ENCODE peak calls at places on chromosomes 4 and X, in seven cellular contexts. D is GM12865; M is nephron progenitor cell; A is uterus; S is fibroblast of mammary gland; W is CD8-positive, alpha-beta T cell; V is upper lobe of right lung. Z is an unnamed sample.

GRCh38 chr4:187666634-187667033 is 328.9 kb upstream of the ZFP42 start:
- DNase-seq in D (no peak), M (no peak), W (no peak), S (peak; percentile 33), V (no peak), A (no peak), Z (no peak)

GRCh38 chr4:138919094-138919936 is 96.3 kb upstream of the NOCT start:
- DNase-seq in W (no peak), S (peak; percentile 79), D (peak; percentile 25), A (peak; percentile 47), V (peak; percentile 84), M (peak; percentile 79), Z (peak; percentile 87)

GRCh38 chr4:180169394-180169793 is 2073.8 kb upstream of the TENM3 start:
- DNase-seq in V (no peak), M (no peak), D (no peak), S (no peak), A (no peak), W (no peak), Z (no peak)

GRCh38 chr4:184094532-184095192 is 123.0 kb downstream of the ENPP6 start:
- DNase-seq in S (no peak), M (no peak), W (no peak), V (no peak), A (no peak), D (no peak), Z (no peak)

GRCh38 chr4:79445371-79445781 is 37.3 kb upstream of the GK2 start:
- DNase-seq in V (no peak), M (peak; percentile 10), W (no peak), D (no peak), A (no peak), S (no peak), Z (no peak)

GRCh38 chr4:52641853-52642563 is 17.1 kb downstream of the USP46 start:
- DNase-seq in W (no peak), A (no peak), M (no peak), S (peak; percentile 76), D (peak; percentile 83), V (no peak), Z (no peak)

GRCh38 chr4:76306882-76307669 is 543 bp downstream of the STBD1 start:
- DNase-seq in S (peak; percentile 41), M (peak; percentile 65), D (no peak), W (no peak), A (peak; percentile 46), V (peak; percentile 81), Z (peak; percentile 47)

GRCh38 chr4:164807611-164808010 is 53.7 kb downstream of the SMIM31 start:
- DNase-seq in S (no peak), A (no peak), D (no peak), V (peak; percentile 71), M (no peak), W (no peak), Z (peak; percentile 11)

GRCh38 chrX:37830371-37830770 is 17.0 kb downstream of the DYNLT3 start:
- DNase-seq in W (no peak), S (no peak), V (no peak), D (no peak), M (no peak), A (no peak), Z (no peak)

GRCh38 chrX:37824491-37825224 is 22.7 kb downstream of the DYNLT3 start:
- DNase-seq in V (no peak), A (no peak), W (no peak), S (no peak), M (no peak), D (no peak), Z (no peak)

DNA sequence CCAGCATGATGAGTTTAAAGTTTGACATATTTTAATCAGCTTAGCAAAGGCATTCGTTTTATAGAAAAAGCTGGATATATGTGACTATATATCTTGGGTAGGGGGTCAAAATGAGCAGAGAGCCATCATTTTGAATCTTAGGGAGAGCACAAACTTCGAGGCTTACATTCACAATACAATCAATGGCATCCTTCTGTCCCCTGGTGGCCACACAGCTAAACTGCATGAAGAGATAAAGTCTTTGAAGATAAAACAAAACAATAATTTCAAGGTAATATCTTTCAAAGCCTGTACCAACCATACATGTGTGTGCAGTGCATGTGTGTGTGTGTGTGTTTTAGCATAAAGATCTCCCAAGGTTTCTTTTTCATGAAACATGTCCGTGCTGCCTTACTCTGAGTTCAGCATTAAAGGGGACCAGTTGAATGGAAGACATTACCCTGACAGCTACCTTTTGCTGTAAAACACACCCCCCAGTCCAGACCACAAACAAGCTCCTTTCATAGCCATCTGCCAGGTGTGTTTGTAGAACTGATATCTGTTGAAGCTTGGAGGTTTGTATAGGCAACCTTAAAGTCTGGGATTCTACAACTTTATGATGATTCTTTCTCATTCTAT is 22.0 kb downstream of the DYNLT3 start:
- DNase-seq in A (peak; percentile 22), V (no peak), M (peak; percentile 37), S (peak; percentile 42), D (peak; percentile 65), W (peak; percentile 25), Z (peak; percentile 28)
- TF ChIP-seq CTCF in A (peak; percentile 67), V (peak; percentile 79), M (peak; percentile 78), S (peak; percentile 96), D (peak; percentile 84), W (peak; percentile 57), Z (peak; percentile 72)

GRCh38 chr4:15542795-15543194 is 73.1 kb downstream of the CC2D2A start:
- DNase-seq in W (no peak), S (no peak), D (no peak), M (no peak), A (no peak), V (no peak), Z (no peak)
- TF ChIP-seq CTCF in W (no peak), S (no peak), D (no peak), M (no peak), A (no peak), V (no peak), Z (no peak)

GRCh38 chr4:112704991-112705845 is 68.3 kb downstream of the LARP7 start:
- DNase-seq in M (peak; percentile 72), S (peak; percentile 59), A (peak; percentile 53), D (no peak), V (peak; percentile 68), W (no peak), Z (peak; percentile 50)

GRCh38 chr4:112704322-112704721 is 67.4 kb downstream of the LARP7 start:
- DNase-seq in M (no peak), V (no peak), S (no peak), D (no peak), A (no peak), W (no peak), Z (no peak)

GRCh38 chr4:112702892-112703291 is 65.9 kb downstream of the LARP7 start:
- DNase-seq in W (no peak), D (no peak), A (no peak), S (peak; percentile 4), M (no peak), V (no peak), Z (no peak)

GRCh38 chr4:112706840-112707207 is 69.9 kb downstream of the LARP7 start:
- DNase-seq in D (no peak), W (no peak), S (no peak), V (no peak), M (no peak), A (no peak), Z (no peak)

DNA sequence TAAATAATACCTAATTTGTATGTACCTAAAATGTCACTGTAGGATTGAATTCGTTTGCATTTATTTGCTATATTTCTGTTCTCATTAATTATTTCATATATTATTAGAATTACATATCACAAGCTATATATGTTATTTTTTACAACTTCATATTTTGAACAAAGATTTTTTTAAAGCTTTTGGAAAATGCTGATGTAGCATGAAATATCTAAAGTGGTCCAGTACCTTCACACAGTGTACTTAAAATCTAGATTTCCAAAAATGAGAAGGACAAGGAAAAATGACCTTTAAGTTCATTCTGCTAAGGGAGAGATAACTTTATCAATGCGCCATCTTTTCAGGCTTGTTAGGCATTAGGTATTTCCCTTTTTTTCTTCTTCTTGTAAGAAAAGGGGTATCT is 71.8 kb downstream of the LARP7 start:
- DNase-seq in V (no peak), M (no peak), S (no peak), D (no peak), W (no peak), A (no peak), Z (no peak)
- TF ChIP-seq CTCF in V (no peak), M (no peak), S (no peak), D (no peak), W (no peak), A (no peak), Z (no peak)

GRCh38 chr4:151143162-151143561 is 43.7 kb downstream of the RPS3A start:
- DNase-seq in D (no peak), A (no peak), S (peak; percentile 51), W (no peak), V (no peak), M (no peak), Z (no peak)

GRCh38 chr4:151144329-151145072 is 45.1 kb downstream of the RPS3A start:
- DNase-seq in D (no peak), S (no peak), A (no peak), V (no peak), W (no peak), M (no peak), Z (no peak)

GRCh38 chr4:151142758-151143157 is 43.3 kb downstream of the RPS3A start:
- DNase-seq in A (no peak), V (no peak), D (no peak), W (no peak), S (no peak), M (no peak), Z (no peak)

GRCh38 chr4:151139814-151140213 is 40.4 kb downstream of the RPS3A start:
- DNase-seq in S (no peak), A (no peak), V (no peak), M (no peak), D (no peak), W (no peak), Z (no peak)
- TF ChIP-seq CTCF in S (no peak), A (no peak), V (no peak), M (no peak), D (no peak), W (no peak), Z (no peak)